ENCODE peak calls at places on chromosome 16, in nine cellular contexts. One of them, this sample, is unnamed.
A peak's percentile ranks its signal among the peaks of the same experiment; 100 is the strongest.

GRCh38 chr16:30602595-30603277 is 7.5 kb downstream of the ZNF689 start:
- DNase-seq in cerebellar cortex: no peak
- DNase-seq in SHP77: no peak
- DNase-seq in CD4-positive, alpha-beta T cell: no peak
- DNase-seq in WTC11: no peak
- DNase-seq in amniotic epithelial cell: no peak
- DNase-seq in ELF-1: no peak
- DNase-seq in pancreas: no peak
- DNase-seq in non-pigmented ciliary epithelial cell: no peak
- DNase-seq in this sample: no peak

GRCh38 chr16:66474750-66475199 is 47.7 kb downstream of the BEAN1 start:
- DNase-seq in WTC11: no peak
- DNase-seq in amniotic epithelial cell: no peak
- DNase-seq in pancreas: no peak
- DNase-seq in CD4-positive, alpha-beta T cell: no peak
- DNase-seq in non-pigmented ciliary epithelial cell: no peak
- DNase-seq in SHP77: peak; percentile 86
- DNase-seq in ELF-1: no peak
- DNase-seq in cerebellar cortex: no peak
- DNase-seq in this sample: no peak

GRCh38 chr16:29840240-29840639 is 20.0 kb downstream of the MVP start:
- DNase-seq in pancreas: no peak
- DNase-seq in ELF-1: no peak
- DNase-seq in cerebellar cortex: no peak
- DNase-seq in non-pigmented ciliary epithelial cell: no peak
- DNase-seq in amniotic epithelial cell: no peak
- DNase-seq in CD4-positive, alpha-beta T cell: no peak
- DNase-seq in WTC11: no peak
- DNase-seq in SHP77: no peak
- DNase-seq in this sample: no peak

GRCh38 chr16:74862743-74863244 is 88.2 kb upstream of the FA2H start:
- DNase-seq in amniotic epithelial cell: peak; percentile 64
- DNase-seq in ELF-1: peak; percentile 32
- DNase-seq in CD4-positive, alpha-beta T cell: no peak
- DNase-seq in cerebellar cortex: peak; percentile 60
- DNase-seq in pancreas: no peak
- DNase-seq in SHP77: peak; percentile 37
- DNase-seq in non-pigmented ciliary epithelial cell: no peak
- DNase-seq in WTC11: no peak
- DNase-seq in this sample: peak; percentile 65

GRCh38 chr16:1112506-1113184 is 16.6 kb upstream of the C1QTNF8 start:
- DNase-seq in WTC11: no peak
- DNase-seq in cerebellar cortex: no peak
- DNase-seq in CD4-positive, alpha-beta T cell: no peak
- DNase-seq in pancreas: no peak
- DNase-seq in ELF-1: no peak
- DNase-seq in non-pigmented ciliary epithelial cell: no peak
- DNase-seq in amniotic epithelial cell: no peak
- DNase-seq in SHP77: no peak
- DNase-seq in this sample: no peak

GRCh38 chr16:47511882-47512281 is 50.8 kb downstream of the PHKB start:
- DNase-seq in WTC11: peak; percentile 34
- DNase-seq in pancreas: no peak
- DNase-seq in CD4-positive, alpha-beta T cell: no peak
- DNase-seq in SHP77: no peak
- DNase-seq in non-pigmented ciliary epithelial cell: no peak
- DNase-seq in cerebellar cortex: no peak
- DNase-seq in amniotic epithelial cell: no peak
- DNase-seq in ELF-1: no peak
- DNase-seq in this sample: no peak

GRCh38 chr16:57801098-57801855 is 1.0 kb downstream of the KIFC3 start:
- DNase-seq in SHP77: no peak
- DNase-seq in ELF-1: peak; percentile 51
- DNase-seq in CD4-positive, alpha-beta T cell: no peak
- DNase-seq in non-pigmented ciliary epithelial cell: no peak
- DNase-seq in WTC11: no peak
- DNase-seq in cerebellar cortex: no peak
- DNase-seq in pancreas: no peak
- DNase-seq in amniotic epithelial cell: peak; percentile 78
- DNase-seq in this sample: no peak

GRCh38 chr16:852451-853185 is 52.1 kb upstream of the GNG13 start:
- DNase-seq in SHP77: no peak
- DNase-seq in ELF-1: no peak
- DNase-seq in amniotic epithelial cell: no peak
- DNase-seq in pancreas: no peak
- DNase-seq in WTC11: no peak
- DNase-seq in CD4-positive, alpha-beta T cell: no peak
- DNase-seq in non-pigmented ciliary epithelial cell: no peak
- DNase-seq in cerebellar cortex: no peak
- DNase-seq in this sample: no peak

GRCh38 chr16:14509055-14509454 is 121.0 kb downstream of the PARN start:
- DNase-seq in WTC11: no peak
- DNase-seq in non-pigmented ciliary epithelial cell: peak; percentile 70
- DNase-seq in cerebellar cortex: no peak
- DNase-seq in ELF-1: no peak
- DNase-seq in CD4-positive, alpha-beta T cell: no peak
- DNase-seq in pancreas: no peak
- DNase-seq in amniotic epithelial cell: peak; percentile 96
- DNase-seq in SHP77: no peak
- DNase-seq in this sample: no peak

GRCh38 chr16:79598341-79599181 is 2.0 kb downstream of the MAF start:
- DNase-seq in amniotic epithelial cell: peak; percentile 56
- DNase-seq in non-pigmented ciliary epithelial cell: no peak
- DNase-seq in ELF-1: peak; percentile 86
- DNase-seq in SHP77: peak; percentile 76
- DNase-seq in CD4-positive, alpha-beta T cell: peak; percentile 54
- DNase-seq in WTC11: peak; percentile 60
- DNase-seq in cerebellar cortex: peak; percentile 67
- DNase-seq in pancreas: peak; percentile 24
- DNase-seq in this sample: peak; percentile 41

GRCh38 chr16:48441863-48442279 is 56.7 kb upstream of the SIAH1 start:
- DNase-seq in ELF-1: no peak
- DNase-seq in SHP77: peak; percentile 76
- DNase-seq in non-pigmented ciliary epithelial cell: no peak
- DNase-seq in CD4-positive, alpha-beta T cell: no peak
- DNase-seq in cerebellar cortex: no peak
- DNase-seq in amniotic epithelial cell: no peak
- DNase-seq in pancreas: no peak
- DNase-seq in WTC11: no peak
- DNase-seq in this sample: no peak

GRCh38 chr16:65833171-65833871 is 533.2 kb upstream of the CDH5 start:
- DNase-seq in WTC11: no peak
- DNase-seq in amniotic epithelial cell: peak; percentile 95
- DNase-seq in pancreas: no peak
- DNase-seq in non-pigmented ciliary epithelial cell: peak; percentile 54
- DNase-seq in ELF-1: no peak
- DNase-seq in SHP77: no peak
- DNase-seq in cerebellar cortex: no peak
- DNase-seq in CD4-positive, alpha-beta T cell: no peak
- DNase-seq in this sample: no peak

GRCh38 chr16:88318091-88318494 is 64.7 kb upstream of the ZNF469 start:
- DNase-seq in non-pigmented ciliary epithelial cell: no peak
- DNase-seq in CD4-positive, alpha-beta T cell: no peak
- DNase-seq in SHP77: no peak
- DNase-seq in WTC11: no peak
- DNase-seq in cerebellar cortex: no peak
- DNase-seq in amniotic epithelial cell: no peak
- DNase-seq in pancreas: no peak
- DNase-seq in ELF-1: no peak
- DNase-seq in this sample: no peak

GRCh38 chr16:2212362-2213324 is 2.0 kb upstream of the BRICD5 start:
- DNase-seq in SHP77: no peak
- DNase-seq in non-pigmented ciliary epithelial cell: no peak
- DNase-seq in CD4-positive, alpha-beta T cell: no peak
- DNase-seq in WTC11: no peak
- DNase-seq in ELF-1: peak; percentile 71
- DNase-seq in amniotic epithelial cell: no peak
- DNase-seq in cerebellar cortex: peak; percentile 78
- DNase-seq in pancreas: peak; percentile 69
- DNase-seq in this sample: no peak

GRCh38 chr16:17204248-17205043 is 266.3 kb downstream of the XYLT1 start:
- DNase-seq in cerebellar cortex: no peak
- DNase-seq in pancreas: no peak
- DNase-seq in CD4-positive, alpha-beta T cell: no peak
- DNase-seq in WTC11: no peak
- DNase-seq in ELF-1: no peak
- DNase-seq in non-pigmented ciliary epithelial cell: no peak
- DNase-seq in SHP77: no peak
- DNase-seq in amniotic epithelial cell: no peak
- DNase-seq in this sample: no peak

GRCh38 chr16:11586856-11587642 is at the start of gene LITAF:
- DNase-seq in CD4-positive, alpha-beta T cell: peak; percentile 65
- DNase-seq in cerebellar cortex: peak; percentile 16
- DNase-seq in non-pigmented ciliary epithelial cell: no peak
- DNase-seq in amniotic epithelial cell: no peak
- DNase-seq in ELF-1: peak; percentile 66
- DNase-seq in pancreas: peak; percentile 61
- DNase-seq in WTC11: peak; percentile 59
- DNase-seq in SHP77: peak; percentile 29
- DNase-seq in this sample: peak; percentile 90

GRCh38 chr16:68902376-68903345 is 59.3 kb downstream of the TANGO6 start:
- DNase-seq in WTC11: peak; percentile 54
- DNase-seq in cerebellar cortex: peak; percentile 77
- DNase-seq in SHP77: peak; percentile 56
- DNase-seq in amniotic epithelial cell: peak; percentile 55
- DNase-seq in pancreas: peak; percentile 41
- DNase-seq in non-pigmented ciliary epithelial cell: no peak
- DNase-seq in CD4-positive, alpha-beta T cell: no peak
- DNase-seq in ELF-1: peak; percentile 76
- DNase-seq in this sample: peak; percentile 74

GRCh38 chr16:23557779-23558330 is 328 bp downstream of the UBFD1 start:
- DNase-seq in amniotic epithelial cell: peak; percentile 39
- DNase-seq in WTC11: peak; percentile 25
- DNase-seq in ELF-1: no peak
- DNase-seq in CD4-positive, alpha-beta T cell: peak; percentile 39
- DNase-seq in pancreas: no peak
- DNase-seq in non-pigmented ciliary epithelial cell: no peak
- DNase-seq in SHP77: no peak
- DNase-seq in cerebellar cortex: peak; percentile 38
- DNase-seq in this sample: no peak

GRCh38 chr16:77960771-77961170 is 61.6 kb upstream of the CLEC3A start:
- DNase-seq in ELF-1: no peak
- DNase-seq in pancreas: no peak
- DNase-seq in CD4-positive, alpha-beta T cell: no peak
- DNase-seq in cerebellar cortex: no peak
- DNase-seq in SHP77: no peak
- DNase-seq in non-pigmented ciliary epithelial cell: no peak
- DNase-seq in WTC11: no peak
- DNase-seq in amniotic epithelial cell: no peak
- DNase-seq in this sample: no peak

GRCh38 chr16:57763290-57764005 is 27.9 kb downstream of the KATNB1 start:
- DNase-seq in CD4-positive, alpha-beta T cell: no peak
- DNase-seq in cerebellar cortex: no peak
- DNase-seq in amniotic epithelial cell: no peak
- DNase-seq in ELF-1: no peak
- DNase-seq in WTC11: no peak
- DNase-seq in SHP77: no peak
- DNase-seq in non-pigmented ciliary epithelial cell: no peak
- DNase-seq in pancreas: no peak
- DNase-seq in this sample: no peak

GRCh38 chr16:85210423-85211169 is 98.3 kb upstream of the CIBAR2 start:
- DNase-seq in SHP77: no peak
- DNase-seq in pancreas: no peak
- DNase-seq in cerebellar cortex: peak; percentile 55
- DNase-seq in CD4-positive, alpha-beta T cell: no peak
- DNase-seq in ELF-1: no peak
- DNase-seq in amniotic epithelial cell: peak; percentile 87
- DNase-seq in WTC11: no peak
- DNase-seq in non-pigmented ciliary epithelial cell: no peak
- DNase-seq in this sample: no peak

GRCh38 chr16:65634291-65634690 is 512.4 kb upstream of the CDH11 start:
- DNase-seq in ELF-1: peak; percentile 21
- DNase-seq in non-pigmented ciliary epithelial cell: no peak
- DNase-seq in WTC11: peak; percentile 16
- DNase-seq in CD4-positive, alpha-beta T cell: no peak
- DNase-seq in cerebellar cortex: no peak
- DNase-seq in amniotic epithelial cell: peak; percentile 37
- DNase-seq in pancreas: no peak
- DNase-seq in SHP77: no peak
- DNase-seq in this sample: no peak

GRCh38 chr16:4664538-4665418 is 28.6 kb upstream of the NUDT16L1 start:
- DNase-seq in SHP77: no peak
- DNase-seq in cerebellar cortex: no peak
- DNase-seq in WTC11: no peak
- DNase-seq in CD4-positive, alpha-beta T cell: peak; percentile 64
- DNase-seq in amniotic epithelial cell: no peak
- DNase-seq in ELF-1: peak; percentile 42
- DNase-seq in non-pigmented ciliary epithelial cell: no peak
- DNase-seq in pancreas: no peak
- DNase-seq in this sample: no peak

GRCh38 chr16:11670171-11671131 is 2.2 kb downstream of the SNN start:
- DNase-seq in pancreas: peak; percentile 35
- DNase-seq in cerebellar cortex: no peak
- DNase-seq in WTC11: no peak
- DNase-seq in SHP77: no peak
- DNase-seq in CD4-positive, alpha-beta T cell: peak; percentile 39
- DNase-seq in ELF-1: peak; percentile 37
- DNase-seq in amniotic epithelial cell: no peak
- DNase-seq in non-pigmented ciliary epithelial cell: no peak
- DNase-seq in this sample: no peak

GRCh38 chr16:50326835-50327465 is 41.8 kb downstream of the BRD7 start:
- DNase-seq in WTC11: no peak
- DNase-seq in amniotic epithelial cell: peak; percentile 65
- DNase-seq in pancreas: no peak
- DNase-seq in SHP77: peak; percentile 19
- DNase-seq in ELF-1: peak; percentile 58
- DNase-seq in cerebellar cortex: peak; percentile 67
- DNase-seq in CD4-positive, alpha-beta T cell: peak; percentile 55
- DNase-seq in non-pigmented ciliary epithelial cell: no peak
- DNase-seq in this sample: no peak

GRCh38 chr16:1980026-1980769 is 1.1 kb downstream of the NOXO1 start:
- DNase-seq in SHP77: no peak
- DNase-seq in cerebellar cortex: no peak
- DNase-seq in CD4-positive, alpha-beta T cell: no peak
- DNase-seq in amniotic epithelial cell: no peak
- DNase-seq in ELF-1: no peak
- DNase-seq in non-pigmented ciliary epithelial cell: no peak
- DNase-seq in WTC11: peak; percentile 45
- DNase-seq in pancreas: no peak
- DNase-seq in this sample: no peak

GRCh38 chr16:58414938-58415451 is 22.7 kb downstream of the GINS3 start:
- DNase-seq in SHP77: no peak
- DNase-seq in cerebellar cortex: peak; percentile 79
- DNase-seq in CD4-positive, alpha-beta T cell: no peak
- DNase-seq in WTC11: no peak
- DNase-seq in non-pigmented ciliary epithelial cell: no peak
- DNase-seq in ELF-1: no peak
- DNase-seq in amniotic epithelial cell: no peak
- DNase-seq in pancreas: no peak
- DNase-seq in this sample: no peak

GRCh38 chr16:86935323-86935669 is 356.9 kb downstream of the FOXL1 start:
- DNase-seq in cerebellar cortex: no peak
- DNase-seq in CD4-positive, alpha-beta T cell: no peak
- DNase-seq in ELF-1: no peak
- DNase-seq in WTC11: no peak
- DNase-seq in SHP77: no peak
- DNase-seq in non-pigmented ciliary epithelial cell: no peak
- DNase-seq in amniotic epithelial cell: no peak
- DNase-seq in pancreas: no peak
- DNase-seq in this sample: no peak

GRCh38 chr16:23182206-23182674 is 305 bp upstream of the SCNN1G start:
- DNase-seq in CD4-positive, alpha-beta T cell: peak; percentile 68
- DNase-seq in SHP77: peak; percentile 26
- DNase-seq in ELF-1: peak; percentile 93
- DNase-seq in WTC11: peak; percentile 94
- DNase-seq in cerebellar cortex: peak; percentile 68
- DNase-seq in pancreas: peak; percentile 90
- DNase-seq in amniotic epithelial cell: peak; percentile 16
- DNase-seq in non-pigmented ciliary epithelial cell: no peak
- DNase-seq in this sample: peak; percentile 99

GRCh38 chr16:53598513-53599266 is 95.7 kb upstream of the AKTIP start:
- DNase-seq in pancreas: no peak
- DNase-seq in non-pigmented ciliary epithelial cell: no peak
- DNase-seq in WTC11: no peak
- DNase-seq in ELF-1: no peak
- DNase-seq in CD4-positive, alpha-beta T cell: no peak
- DNase-seq in amniotic epithelial cell: no peak
- DNase-seq in cerebellar cortex: no peak
- DNase-seq in SHP77: no peak
- DNase-seq in this sample: no peak

GRCh38 chr16:50303605-50304466 is 37.5 kb downstream of the ADCY7 start:
- DNase-seq in ELF-1: no peak
- DNase-seq in amniotic epithelial cell: peak; percentile 79
- DNase-seq in pancreas: no peak
- DNase-seq in non-pigmented ciliary epithelial cell: no peak
- DNase-seq in SHP77: no peak
- DNase-seq in CD4-positive, alpha-beta T cell: peak; percentile 28
- DNase-seq in cerebellar cortex: no peak
- DNase-seq in WTC11: no peak
- DNase-seq in this sample: peak; percentile 8

This sample was measured in iPS-NIHi11.